ENCODE peak calls at places on chromosomes 13 and 19, in six cellular contexts. One of them, this sample, is unnamed.

GRCh38 chr13:94842901-94843300 is 130.6 kb upstream of the SOX21 start:
- DNase-seq in NCI-H748 treated with DMSO at 0.1 percent for 48 hours: no peak
- DNase-seq in NCI-H774: no peak
- DNase-seq in uterus: no peak
- DNase-seq in A172: no peak
- DNase-seq in AG09309: no peak
- DNase-seq in this sample: no peak

GRCh38 chr19:531753-532571 is at the start of gene CDC34:
- DNase-seq in NCI-H748 treated with DMSO at 0.1 percent for 48 hours: no peak
- DNase-seq in NCI-H774: no peak
- DNase-seq in uterus: peak; percentile 31
- DNase-seq in A172: no peak
- DNase-seq in AG09309: no peak
- DNase-seq in this sample: no peak

GRCh38 chr13:99528547-99528946 is 27.3 kb downstream of the TM9SF2 start:
- DNase-seq in NCI-H748 treated with DMSO at 0.1 percent for 48 hours: peak; percentile 3
- DNase-seq in NCI-H774: peak; percentile 3
- DNase-seq in uterus: no peak
- DNase-seq in A172: peak; percentile 13
- DNase-seq in AG09309: no peak
- DNase-seq in this sample: peak; percentile 8

GRCh38 chr19:2261438-2262172 is 5.4 kb upstream of the JSRP1 start:
- DNase-seq in NCI-H748 treated with DMSO at 0.1 percent for 48 hours: no peak
- DNase-seq in NCI-H774: peak; percentile 20
- DNase-seq in uterus: no peak
- DNase-seq in A172: no peak
- DNase-seq in AG09309: no peak
- DNase-seq in this sample: peak; percentile 66

GRCh38 chr13:106700007-106700950 is 132.3 kb upstream of the ARGLU1 start:
- DNase-seq in NCI-H748 treated with DMSO at 0.1 percent for 48 hours: no peak
- DNase-seq in NCI-H774: no peak
- DNase-seq in uterus: no peak
- DNase-seq in A172: no peak
- DNase-seq in AG09309: no peak
- DNase-seq in this sample: no peak

GRCh38 chr19:48501961-48502719 is 9.5 kb downstream of the LMTK3 start:
- DNase-seq in NCI-H748 treated with DMSO at 0.1 percent for 48 hours: peak; percentile 98
- DNase-seq in NCI-H774: peak; percentile 97
- DNase-seq in uterus: no peak
- DNase-seq in A172: no peak
- DNase-seq in AG09309: no peak
- DNase-seq in this sample: peak; percentile 97

GRCh38 chr19:12939292-12939606 is 840 bp downstream of the CALR start:
- DNase-seq in NCI-H748 treated with DMSO at 0.1 percent for 48 hours: no peak
- DNase-seq in NCI-H774: no peak
- DNase-seq in uterus: no peak
- DNase-seq in A172: no peak
- DNase-seq in AG09309: no peak
- DNase-seq in this sample: peak; percentile 54

GRCh38 chr13:111230385-111230930 is 90.0 kb upstream of the TEX29 start:
- DNase-seq in NCI-H748 treated with DMSO at 0.1 percent for 48 hours: no peak
- DNase-seq in NCI-H774: no peak
- DNase-seq in uterus: no peak
- DNase-seq in A172: no peak
- DNase-seq in AG09309: no peak
- DNase-seq in this sample: no peak

GRCh38 chr19:12685831-12686230 is 2.0 kb upstream of the GNG14 start:
- DNase-seq in NCI-H748 treated with DMSO at 0.1 percent for 48 hours: no peak
- DNase-seq in NCI-H774: no peak
- DNase-seq in uterus: no peak
- DNase-seq in A172: no peak
- DNase-seq in AG09309: no peak
- DNase-seq in this sample: no peak

GRCh38 chr19:6056801-6057650 is 53.3 kb downstream of the RFX2 start:
- DNase-seq in NCI-H748 treated with DMSO at 0.1 percent for 48 hours: peak; percentile 53
- DNase-seq in NCI-H774: peak; percentile 64
- DNase-seq in uterus: peak; percentile 91
- DNase-seq in A172: peak; percentile 95
- DNase-seq in AG09309: peak; percentile 90
- DNase-seq in this sample: peak; percentile 41

GRCh38 chr13:66068683-66069082 is 1161.5 kb downstream of the PCDH9 start:
- DNase-seq in NCI-H748 treated with DMSO at 0.1 percent for 48 hours: no peak
- DNase-seq in NCI-H774: no peak
- DNase-seq in uterus: no peak
- DNase-seq in A172: no peak
- DNase-seq in AG09309: no peak
- DNase-seq in this sample: no peak

GRCh38 chr19:46746281-46746965 is at the start of gene STRN4:
- DNase-seq in NCI-H748 treated with DMSO at 0.1 percent for 48 hours: no peak
- DNase-seq in NCI-H774: peak; percentile 37
- DNase-seq in uterus: no peak
- DNase-seq in A172: no peak
- DNase-seq in AG09309: no peak
- DNase-seq in this sample: peak; percentile 60

GRCh38 chr13:79481685-79482052 is 714 bp downstream of the NDFIP2 start:
- DNase-seq in NCI-H748 treated with DMSO at 0.1 percent for 48 hours: peak; percentile 28
- DNase-seq in NCI-H774: no peak
- DNase-seq in uterus: no peak
- DNase-seq in A172: no peak
- DNase-seq in AG09309: no peak
- DNase-seq in this sample: peak; percentile 3

GRCh38 chr13:113926951-113927660 is 46.8 kb downstream of the C13orf46 start:
- DNase-seq in NCI-H748 treated with DMSO at 0.1 percent for 48 hours: no peak
- DNase-seq in NCI-H774: no peak
- DNase-seq in uterus: no peak
- DNase-seq in A172: no peak
- DNase-seq in AG09309: no peak
- DNase-seq in this sample: peak; percentile 71

GRCh38 chr19:46197314-46198070 is 32.0 kb upstream of the IGFL1 start:
- DNase-seq in NCI-H748 treated with DMSO at 0.1 percent for 48 hours: no peak
- DNase-seq in NCI-H774: no peak
- DNase-seq in uterus: no peak
- DNase-seq in A172: peak; percentile 27
- DNase-seq in AG09309: no peak
- DNase-seq in this sample: no peak